ENCODE peak calls at places on chromosomes 4 and X, in five cellular contexts. I is colonic mucosa, V is lower lobe of right lung, S is vagina, K is pancreas. L is an unnamed sample. For H3K36me3, the result is how much of the 10 kb centered on the place peaks cover.

GRCh38 chrX:110317820-110318663 is at the start of gene AMMECR1:
- DNase-seq in S (no peak), K (peak), I (peak), V (peak), L (peak)

GRCh38 chr4:73613130-73613529 is 7.1 kb downstream of the RASSF6 start:
- DNase-seq in I (peak), K (no peak), S (no peak), V (no peak), L (no peak)

GRCh38 chrX:87167841-87168240 is 349.8 kb upstream of the KLHL4 start:
- DNase-seq in S (no peak), K (no peak), I (no peak), V (no peak), L (no peak)

GRCh38 chr4:26787461-26788340 is 72.9 kb upstream of the STIM2 start:
- DNase-seq in K (peak), I (peak), V (no peak), S (no peak), L (peak)

GRCh38 chr4:6716018-6716911 is at the start of gene BLOC1S4:
- DNase-seq in I (peak), K (peak), S (no peak), V (peak), L (peak)

GRCh38 chrX:71870337-71871098 is 40.1 kb upstream of the NHSL2 start:
- DNase-seq in K (no peak), I (no peak), V (no peak), S (no peak), L (peak)

GRCh38 chr4:3420956-3421355 is 20.8 kb upstream of the HGFAC start:
- DNase-seq in S (no peak), K (no peak), I (no peak), V (peak), L (no peak)

GRCh38 chr4:20432098-20432497 is 180.4 kb downstream of the SLIT2 start:
- DNase-seq in K (no peak), S (no peak), V (no peak), I (no peak), L (no peak)

GRCh38 chr4:17781072-17781830 is at the start of gene FAM184B:
- DNase-seq in V (no peak), K (no peak), S (no peak), I (no peak), L (no peak)

GRCh38 chrX:85590638-85591037 is 211.2 kb upstream of the POF1B start:
- DNase-seq in I (no peak), V (no peak), K (no peak), S (no peak), L (no peak)

GRCh38 chr4:122625156-122625555 is 4.3 kb upstream of the IL21 start:
- DNase-seq in K (no peak), S (no peak), I (no peak), V (no peak), L (no peak)

GRCh38 chrX:71565634-71566033 is 12.6 kb upstream of the GCNA start:
- DNase-seq in S (no peak), K (no peak), V (no peak), I (no peak), L (no peak)

GRCh38 chrX:44400588-44400987 is 57.1 kb upstream of the EFHC2 start:
- DNase-seq in V (peak), K (no peak), S (no peak), I (no peak), L (no peak)

GRCh38 chr4:177367336-177367735 is 57.7 kb downstream of the NEIL3 start:
- DNase-seq in I (no peak), K (no peak), V (no peak), S (no peak), L (no peak)

GRCh38 chr4:52251864-52252263 is 200.8 kb downstream of the SPATA18 start:
- DNase-seq in I (no peak), V (no peak), S (no peak), K (no peak), L (no peak)

GRCh38 chrX:28610746-28611145 is 23.5 kb downstream of the IL1RAPL1 start:
- DNase-seq in I (no peak), V (no peak), S (no peak), K (no peak), L (no peak)

GRCh38 chrX:23494741-23495140 is 160.1 kb downstream of the PTCHD1 start:
- DNase-seq in V (no peak), K (no peak), S (no peak), I (no peak), L (no peak)

GRCh38 chrX:135737361-135738071 is 24.1 kb downstream of the CT45A1 start:
- DNase-seq in V (no peak), I (no peak), K (no peak), S (no peak), L (no peak)

GRCh38 chr4:25454491-25454890 is 77.4 kb downstream of the ANAPC4 start:
- DNase-seq in S (no peak), K (no peak), I (no peak), V (no peak), L (no peak)

GRCh38 chr4:176193898-176194297 is 1.5 kb downstream of the SPATA4 start:
- DNase-seq in I (no peak), V (no peak), S (no peak), K (no peak), L (no peak)

GRCh38 chrX:153708415-153708814 is 15.8 kb downstream of the BCAP31 start:
- DNase-seq in S (no peak), V (peak), I (peak), K (peak), L (peak)

GRCh38 chrX:96372313-96373046 is 312.2 kb upstream of the DIAPH2 start:
- DNase-seq in K (no peak), S (no peak), V (no peak), I (no peak), L (peak)

GRCh38 chr4:181161669-181162068 is 1081.5 kb upstream of the TENM3 start:
- DNase-seq in S (no peak), K (no peak), V (no peak), I (no peak), L (no peak)

GRCh38 chrX:23773601-23774175 is 9.3 kb upstream of the SAT1 start:
- DNase-seq in K (no peak), I (no peak), V (no peak), S (no peak), L (no peak)

GRCh38 chrX:20205927-20206708 is 60.6 kb downstream of the RPS6KA3 start:
- DNase-seq in S (no peak), I (no peak), K (no peak), V (no peak), L (no peak)

GRCh38 chr4:85734446-85734845 is 259.5 kb downstream of the ARHGAP24 start:
- DNase-seq in S (no peak), I (no peak), V (no peak), K (no peak), L (no peak)

GRCh38 chr4:108466936-108467902 is 153.2 kb upstream of the RPL34 start:
- DNase-seq in K (no peak), V (no peak), I (no peak), S (no peak), L (peak)

GRCh38 chr4:154692311-154692818 is 51.4 kb upstream of the LRAT start:
- DNase-seq in K (no peak), S (no peak), V (no peak), I (no peak), L (no peak)

GRCh38 chr4:155784637-155785036 is 25.8 kb downstream of the GUCY1B1 start:
- DNase-seq in S (no peak), K (no peak), I (no peak), V (no peak), L (no peak)

GRCh38 chr4:186900980-186901379 is 177.3 kb upstream of the FAT1 start:
- DNase-seq in I (no peak), K (no peak), S (no peak), V (no peak), L (no peak)

GRCh38 chr4:2834001-2834921 is 9.4 kb upstream of the ADD1 start:
- DNase-seq in I (no peak), V (peak), K (peak), S (peak), L (no peak)

GRCh38 chrX:47743504-47743903 is 84.5 kb upstream of the UXT start:
- DNase-seq in K (no peak), I (no peak), S (no peak), V (no peak), L (no peak)

GRCh38 chrX:71017396-71017939 is 50.7 kb downstream of the SNX12 start:
- DNase-seq in I (no peak), K (no peak), V (no peak), S (no peak), L (peak)

GRCh38 chr4:89438102-89438831 is 130.7 kb upstream of the GPRIN3 start:
- DNase-seq in I (peak), S (no peak), K (peak), V (peak), L (peak)

GRCh38 chrX:132120913-132121312 is 6.9 kb downstream of the FRMD7 start:
- DNase-seq in I (no peak), S (no peak), K (no peak), V (no peak), L (no peak)

GRCh38 chr4:11313157-11313943 is 115.3 kb downstream of the HS3ST1 start:
- DNase-seq in S (no peak), V (no peak), I (no peak), K (no peak), L (no peak)

GRCh38 chrX:11688201-11688600 is 22.5 kb upstream of the ARHGAP6 start:
- DNase-seq in S (no peak), I (no peak), K (no peak), V (no peak), L (no peak)
- H3K4me3 ChIP-seq in S (no peak), I (no peak), K (no peak), V (no peak), L (no peak)

DNA sequence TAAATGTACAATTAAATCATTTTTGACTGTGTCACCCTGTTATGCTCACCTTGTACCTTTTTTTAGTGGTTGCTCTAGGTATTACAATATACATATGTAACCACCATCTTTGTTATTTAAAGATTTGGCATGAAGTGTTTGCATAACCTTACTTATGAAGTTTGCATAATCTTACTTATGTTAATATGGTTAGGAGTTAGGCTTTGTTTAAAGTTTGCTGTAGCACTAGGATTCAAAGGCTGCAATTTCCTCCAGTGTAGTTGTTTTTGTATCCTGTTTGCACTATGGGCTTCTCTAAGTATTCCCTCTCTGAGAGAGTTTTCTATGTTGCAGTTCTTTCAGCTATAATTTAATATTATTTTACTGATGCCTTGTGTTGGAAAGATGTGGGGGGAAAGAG is 15.0 kb upstream of the GSPT2 start:
- DNase-seq in S (no peak), K (no peak), V (no peak), I (no peak), L (no peak)
- H3K27ac ChIP-seq in S (no peak), K (no peak), V (no peak), I (no peak), L (no peak)

GRCh38 chrX:41350150-41350975 is 16.4 kb downstream of the DDX3X start:
- DNase-seq in S (no peak), K (no peak), I (no peak), V (no peak), L (no peak)
- H3K36me3 ChIP-seq in S (under half), K (under half), I (under half), V (under half), L (under half)

GRCh38 chr4:147085796-147086195 is 140.1 kb upstream of the TTC29 start:
- DNase-seq in S (no peak), V (no peak), I (no peak), K (no peak), L (no peak)

GRCh38 chr4:147088141-147088540 is 142.5 kb upstream of the TTC29 start:
- DNase-seq in S (no peak), V (no peak), K (no peak), I (no peak), L (no peak)

GRCh38 chr4:147094228-147094627 is 148.6 kb upstream of the TTC29 start:
- DNase-seq in V (no peak), K (no peak), I (no peak), S (no peak), L (no peak)

GRCh38 chr4:147093206-147093605 is 147.5 kb upstream of the TTC29 start:
- DNase-seq in S (no peak), K (no peak), I (no peak), V (no peak), L (no peak)

DNA sequence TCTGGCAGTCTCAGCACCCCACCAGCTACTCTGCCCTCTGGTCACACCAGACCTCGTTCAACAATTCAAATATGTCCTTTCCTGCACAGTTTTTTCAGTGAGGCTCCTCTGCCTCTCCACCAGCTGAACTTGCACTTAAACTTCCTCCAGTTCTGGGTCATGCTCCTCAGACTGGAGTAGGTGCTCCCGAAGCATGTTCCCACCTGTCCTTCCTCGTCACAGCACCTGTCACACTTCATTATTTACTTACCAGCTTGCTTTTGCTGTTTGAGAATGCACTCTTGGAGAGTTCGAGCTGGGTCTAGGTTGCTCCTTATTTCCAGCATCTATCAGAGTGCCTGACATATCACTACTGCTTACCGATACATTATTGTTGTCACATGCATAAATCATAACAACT is 144.8 kb upstream of the TTC29 start:
- DNase-seq in S (no peak), K (no peak), I (no peak), V (no peak), L (peak)
- H3K4me3 ChIP-seq in S (no peak), K (no peak), I (no peak), V (no peak), L (no peak)

GRCh38 chrX:46573896-46574336 is 351 bp downstream of the CHST7 start:
- DNase-seq in I (peak), V (peak), S (no peak), K (peak), L (peak)
- H3K27ac ChIP-seq in I (peak), V (peak), S (peak), K (no peak), L (peak)

GRCh38 chr4:76059750-76060149 is 14.8 kb upstream of the ART3 start:
- DNase-seq in S (no peak), K (no peak), I (no peak), V (no peak), L (no peak)
- H3K36me3 ChIP-seq in S (under half), K (under half), I (under half), V (under half), L (under half)